ENCODE peak calls at places on chromosome 16, in five cellular contexts. One of them, this sample, is unnamed.

GRCh38 chr16:89921699-89922476 is 1.3 kb upstream of the TUBB3 start:
- DNase-seq in tibial artery: peak
- DNase-seq in D721Med: no peak
- DNase-seq in foreskin keratinocyte: peak
- DNase-seq in lung: peak
- DNase-seq in this sample: peak

GRCh38 chr16:31876955-31877828 is 3.6 kb downstream of the ZNF267 start:
- DNase-seq in tibial artery: no peak
- DNase-seq in D721Med: no peak
- DNase-seq in foreskin keratinocyte: peak
- DNase-seq in lung: no peak
- DNase-seq in this sample: no peak

GRCh38 chr16:27305342-27305741 is 8.4 kb upstream of the IL4R start:
- DNase-seq in tibial artery: peak
- DNase-seq in D721Med: no peak
- DNase-seq in foreskin keratinocyte: no peak
- DNase-seq in lung: no peak
- DNase-seq in this sample: no peak

GRCh38 chr16:3063617-3064389 is 1.6 kb upstream of the IL32 start:
- DNase-seq in tibial artery: no peak
- DNase-seq in D721Med: no peak
- DNase-seq in foreskin keratinocyte: no peak
- DNase-seq in lung: no peak
- DNase-seq in this sample: no peak

GRCh38 chr16:15598648-15599190 is 44.2 kb downstream of the MARF1 start:
- DNase-seq in tibial artery: no peak
- DNase-seq in D721Med: no peak
- DNase-seq in foreskin keratinocyte: no peak
- DNase-seq in lung: no peak
- DNase-seq in this sample: no peak

GRCh38 chr16:19881783-19882182 is 2.9 kb downstream of the GPRC5B start:
- DNase-seq in tibial artery: no peak
- DNase-seq in D721Med: no peak
- DNase-seq in foreskin keratinocyte: no peak
- DNase-seq in lung: no peak
- DNase-seq in this sample: no peak

GRCh38 chr16:89412811-89413210 is 77.5 kb downstream of the ANKRD11 start:
- DNase-seq in tibial artery: no peak
- DNase-seq in D721Med: no peak
- DNase-seq in foreskin keratinocyte: no peak
- DNase-seq in lung: no peak
- DNase-seq in this sample: no peak

GRCh38 chr16:31064882-31065461 is 9.1 kb downstream of the ZNF668 start:
- DNase-seq in tibial artery: no peak
- DNase-seq in D721Med: peak
- DNase-seq in foreskin keratinocyte: peak
- DNase-seq in lung: peak
- DNase-seq in this sample: peak

GRCh38 chr16:29994613-29995329 is 646 bp downstream of the HIRIP3 start:
- DNase-seq in tibial artery: peak
- DNase-seq in D721Med: no peak
- DNase-seq in foreskin keratinocyte: peak
- DNase-seq in lung: peak
- DNase-seq in this sample: no peak

GRCh38 chr16:47358816-47359215 is 102.0 kb downstream of the ITFG1 start:
- DNase-seq in tibial artery: no peak
- DNase-seq in D721Med: no peak
- DNase-seq in foreskin keratinocyte: no peak
- DNase-seq in lung: no peak
- DNase-seq in this sample: no peak

GRCh38 chr16:87855852-87856715 is 13.2 kb downstream of the SLC7A5 start:
- DNase-seq in tibial artery: peak
- DNase-seq in D721Med: no peak
- DNase-seq in foreskin keratinocyte: no peak
- DNase-seq in lung: no peak
- DNase-seq in this sample: no peak

GRCh38 chr16:87166321-87166720 is 150.9 kb downstream of the C16orf95 start:
- DNase-seq in tibial artery: no peak
- DNase-seq in D721Med: no peak
- DNase-seq in foreskin keratinocyte: no peak
- DNase-seq in lung: no peak
- DNase-seq in this sample: no peak

GRCh38 chr16:24151482-24151939 is 104.6 kb upstream of the CACNG3 start:
- DNase-seq in tibial artery: no peak
- DNase-seq in D721Med: no peak
- DNase-seq in foreskin keratinocyte: no peak
- DNase-seq in lung: peak
- DNase-seq in this sample: no peak

GRCh38 chr16:88558457-88559442 is 11.5 kb upstream of the ZC3H18 start:
- DNase-seq in tibial artery: no peak
- DNase-seq in D721Med: no peak
- DNase-seq in foreskin keratinocyte: peak
- DNase-seq in lung: peak
- DNase-seq in this sample: no peak

GRCh38 chr16:56753410-56753809 is 23.5 kb downstream of the NUP93 start:
- DNase-seq in tibial artery: no peak
- DNase-seq in D721Med: no peak
- DNase-seq in foreskin keratinocyte: no peak
- DNase-seq in lung: no peak
- DNase-seq in this sample: no peak

GRCh38 chr16:30430428-30430970 is 669 bp upstream of the DCTPP1 start:
- DNase-seq in tibial artery: no peak
- DNase-seq in D721Med: no peak
- DNase-seq in foreskin keratinocyte: no peak
- DNase-seq in lung: no peak
- DNase-seq in this sample: no peak

GRCh38 chr16:53952215-53953208 is 248.6 kb downstream of the FTO start:
- DNase-seq in tibial artery: no peak
- DNase-seq in D721Med: no peak
- DNase-seq in foreskin keratinocyte: no peak
- DNase-seq in lung: no peak
- DNase-seq in this sample: no peak

GRCh38 chr16:27286446-27286845 is 17.9 kb upstream of the NSMCE1 start:
- DNase-seq in tibial artery: no peak
- DNase-seq in D721Med: no peak
- DNase-seq in foreskin keratinocyte: peak
- DNase-seq in lung: no peak
- DNase-seq in this sample: no peak

GRCh38 chr16:77298638-77299360 is 99.6 kb downstream of the SYCE1L start:
- DNase-seq in tibial artery: no peak
- DNase-seq in D721Med: no peak
- DNase-seq in foreskin keratinocyte: peak
- DNase-seq in lung: no peak
- DNase-seq in this sample: no peak

GRCh38 chr16:27427538-27427937 is 25.6 kb downstream of the IL21R start:
- DNase-seq in tibial artery: no peak
- DNase-seq in D721Med: no peak
- DNase-seq in foreskin keratinocyte: no peak
- DNase-seq in lung: peak
- DNase-seq in this sample: no peak

GRCh38 chr16:69564845-69565610 is 738 bp upstream of the NFAT5 start:
- DNase-seq in tibial artery: no peak
- DNase-seq in D721Med: no peak
- DNase-seq in foreskin keratinocyte: peak
- DNase-seq in lung: no peak
- DNase-seq in this sample: no peak

GRCh38 chr16:69563605-69564580 is 1.9 kb upstream of the NFAT5 start:
- DNase-seq in tibial artery: no peak
- DNase-seq in D721Med: no peak
- DNase-seq in foreskin keratinocyte: peak
- DNase-seq in lung: no peak
- DNase-seq in this sample: no peak

GRCh38 chr16:69565611-69566436 is at the start of gene NFAT5:
- DNase-seq in tibial artery: peak
- DNase-seq in D721Med: no peak
- DNase-seq in foreskin keratinocyte: peak
- DNase-seq in lung: peak
- DNase-seq in this sample: peak

GRCh38 chr16:69566437-69567030 is 768 bp downstream of the NFAT5 start:
- DNase-seq in tibial artery: peak
- DNase-seq in D721Med: no peak
- DNase-seq in foreskin keratinocyte: peak
- DNase-seq in lung: peak
- DNase-seq in this sample: no peak

DNA sequence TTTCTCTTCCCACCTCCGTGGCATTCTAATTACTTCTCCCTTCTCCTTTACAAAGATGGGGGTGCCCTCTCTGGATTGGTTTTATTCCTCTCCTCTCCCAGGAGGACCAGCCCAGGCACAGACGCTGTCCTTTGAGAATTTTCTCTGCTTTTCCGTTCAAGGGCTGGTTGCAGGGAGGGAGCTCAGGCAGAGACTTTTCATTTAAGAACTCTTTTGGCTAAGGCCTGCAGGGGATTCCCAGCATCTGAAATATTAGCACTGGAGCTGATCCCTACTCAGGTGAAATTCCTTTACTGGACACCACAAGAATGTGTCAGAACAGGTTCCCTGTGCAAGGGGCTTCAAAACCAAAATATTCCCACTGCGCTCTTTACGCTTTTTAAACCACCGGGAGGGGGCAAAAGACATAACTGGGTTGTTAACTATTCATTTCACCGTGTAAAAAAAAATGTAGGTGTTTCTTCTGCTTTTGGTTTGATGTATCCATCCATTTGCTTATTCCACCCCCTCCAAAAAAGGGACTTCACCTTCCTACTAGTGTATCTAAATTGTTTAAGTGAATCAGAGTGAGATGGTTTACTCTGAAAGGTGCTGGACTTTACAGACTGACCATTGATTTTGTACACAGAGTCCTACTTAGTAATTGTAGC is 1.4 kb downstream of the NFAT5 start:
- DNase-seq in tibial artery: no peak
- DNase-seq in D721Med: no peak
- DNase-seq in foreskin keratinocyte: peak
- DNase-seq in lung: no peak
- DNase-seq in this sample: no peak
- TF ChIP-seq CTCF in tibial artery: peak
- TF ChIP-seq CTCF in D721Med: no peak
- TF ChIP-seq CTCF in foreskin keratinocyte: peak
- TF ChIP-seq CTCF in lung: no peak
- TF ChIP-seq CTCF in this sample: no peak

GRCh38 chr16:85173077-85173980 is 61.1 kb upstream of the CIBAR2 start:
- DNase-seq in tibial artery: no peak
- DNase-seq in D721Med: no peak
- DNase-seq in foreskin keratinocyte: peak
- DNase-seq in lung: no peak
- DNase-seq in this sample: no peak
- TF ChIP-seq CTCF in tibial artery: no peak
- TF ChIP-seq CTCF in D721Med: no peak
- TF ChIP-seq CTCF in foreskin keratinocyte: no peak
- TF ChIP-seq CTCF in lung: no peak
- TF ChIP-seq CTCF in this sample: no peak

GRCh38 chr16:83400234-83400633 is 407.5 kb upstream of the HSBP1 start:
- DNase-seq in tibial artery: no peak
- DNase-seq in D721Med: no peak
- DNase-seq in foreskin keratinocyte: no peak
- DNase-seq in lung: peak
- DNase-seq in this sample: no peak

GRCh38 chr16:83402969-83403368 is 404.8 kb upstream of the HSBP1 start:
- DNase-seq in tibial artery: no peak
- DNase-seq in D721Med: no peak
- DNase-seq in foreskin keratinocyte: peak
- DNase-seq in lung: no peak
- DNase-seq in this sample: no peak

GRCh38 chr16:83403751-83404150 is 404.0 kb upstream of the HSBP1 start:
- DNase-seq in tibial artery: no peak
- DNase-seq in D721Med: no peak
- DNase-seq in foreskin keratinocyte: peak
- DNase-seq in lung: no peak
- DNase-seq in this sample: no peak

GRCh38 chr16:83404261-83404660 is 403.5 kb upstream of the HSBP1 start:
- DNase-seq in tibial artery: no peak
- DNase-seq in D721Med: no peak
- DNase-seq in foreskin keratinocyte: no peak
- DNase-seq in lung: no peak
- DNase-seq in this sample: no peak

GRCh38 chr16:83402160-83402794 is 405.5 kb upstream of the HSBP1 start:
- DNase-seq in tibial artery: no peak
- DNase-seq in D721Med: no peak
- DNase-seq in foreskin keratinocyte: peak
- DNase-seq in lung: no peak
- DNase-seq in this sample: no peak
- TF ChIP-seq CTCF in tibial artery: no peak
- TF ChIP-seq CTCF in D721Med: no peak
- TF ChIP-seq CTCF in foreskin keratinocyte: peak
- TF ChIP-seq CTCF in lung: no peak
- TF ChIP-seq CTCF in this sample: no peak

GRCh38 chr16:10942352-10943297 is at the start of gene DEXI:
- DNase-seq in tibial artery: peak
- DNase-seq in D721Med: peak
- DNase-seq in foreskin keratinocyte: peak
- DNase-seq in lung: peak
- DNase-seq in this sample: peak
- TF ChIP-seq CTCF in tibial artery: peak
- TF ChIP-seq CTCF in D721Med: no peak
- TF ChIP-seq CTCF in foreskin keratinocyte: peak
- TF ChIP-seq CTCF in lung: no peak
- TF ChIP-seq CTCF in this sample: no peak

DNA sequence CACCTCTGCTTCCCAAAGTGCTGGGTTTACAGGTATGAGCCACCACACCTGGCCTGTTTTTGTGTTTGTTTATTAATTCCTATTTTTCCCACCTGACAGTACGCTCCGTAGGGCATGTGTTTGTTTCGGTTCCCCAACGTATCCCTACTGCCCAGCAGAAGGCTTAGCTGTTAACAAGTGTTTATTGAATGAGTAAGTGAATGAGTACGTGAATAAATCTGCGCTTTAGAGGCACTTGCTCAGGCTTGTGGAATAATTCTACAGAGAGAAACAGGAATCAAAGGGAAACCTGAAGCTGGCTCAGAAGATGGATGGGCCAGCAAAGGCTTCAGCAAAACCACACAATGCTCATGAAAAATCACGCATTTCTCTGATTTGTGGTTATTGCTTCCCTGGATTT is 647.9 kb downstream of the MAF start:
- DNase-seq in tibial artery: no peak
- DNase-seq in D721Med: no peak
- DNase-seq in foreskin keratinocyte: peak
- DNase-seq in lung: no peak
- DNase-seq in this sample: no peak
- TF ChIP-seq CTCF in tibial artery: no peak
- TF ChIP-seq CTCF in D721Med: no peak
- TF ChIP-seq CTCF in foreskin keratinocyte: no peak
- TF ChIP-seq CTCF in lung: no peak
- TF ChIP-seq CTCF in this sample: no peak

DNA sequence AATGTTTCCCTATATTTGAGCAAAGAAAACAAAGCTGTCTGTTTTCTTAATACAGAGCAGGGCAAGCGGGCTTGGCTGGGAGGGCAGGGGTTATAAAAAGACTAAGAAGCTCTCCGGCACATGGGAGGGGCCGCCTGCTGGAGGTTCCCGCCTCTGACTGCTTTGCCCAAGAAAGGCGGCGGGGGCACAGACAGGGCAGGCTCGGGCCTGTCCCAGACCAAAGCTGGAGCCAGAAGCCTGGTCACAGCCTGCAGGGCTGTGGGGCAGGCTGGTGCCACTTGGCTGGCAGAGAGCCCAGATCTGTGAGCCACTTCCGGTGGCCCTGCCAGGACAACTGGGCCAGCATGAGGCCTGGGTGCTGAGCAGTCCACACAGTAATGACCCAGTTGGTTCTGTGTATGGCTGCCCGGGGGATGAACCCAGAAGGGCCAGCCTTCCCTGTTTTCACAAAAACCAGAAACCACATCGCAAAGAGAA is 89.4 kb downstream of the LITAF start:
- DNase-seq in tibial artery: peak
- DNase-seq in D721Med: no peak
- DNase-seq in foreskin keratinocyte: peak
- DNase-seq in lung: peak
- DNase-seq in this sample: peak
- TF ChIP-seq CTCF in tibial artery: peak
- TF ChIP-seq CTCF in D721Med: no peak
- TF ChIP-seq CTCF in foreskin keratinocyte: peak
- TF ChIP-seq CTCF in lung: no peak
- TF ChIP-seq CTCF in this sample: no peak

This sample was measured in omental fat pad.